ENCODE peak calls at places on chromosome 10, in ten cellular contexts. M is RWPE1, B is heart right ventricle, O is colonic mucosa, G is fibroblast of lung, N is BJ, P is stomach, Y is fibroblast of mammary gland, R is LNCaP clone FGC, U is MM.1S. L is an unnamed sample.

GRCh38 chr10:17655567-17656146 is 11.7 kb downstream of the STAM start:
- DNase-seq in M (no peak), B (no peak), O (no peak), G (peak; percentile 75), N (no peak), P (no peak), Y (no peak), R (no peak), U (no peak), L (no peak)

GRCh38 chr10:117159390-117159789 is 21.3 kb upstream of the VAX1 start:
- DNase-seq in M (no peak), B (no peak), O (no peak), G (no peak), N (no peak), P (no peak), Y (no peak), R (no peak), U (no peak), L (no peak)

GRCh38 chr10:93541402-93542357 is 24.8 kb upstream of the FFAR4 start:
- DNase-seq in M (peak; percentile 36), B (peak; percentile 41), O (peak; percentile 75), G (peak; percentile 18), N (no peak), P (peak; percentile 39), Y (peak; percentile 53), R (no peak), U (no peak), L (no peak)

GRCh38 chr10:71266147-71266917 is 52.7 kb upstream of the SLC29A3 start:
- DNase-seq in M (peak; percentile 74), B (peak; percentile 63), O (no peak), G (peak; percentile 79), N (no peak), P (peak; percentile 81), Y (peak; percentile 73), R (no peak), U (no peak), L (no peak)

GRCh38 chr10:61211468-61211867 is 241.7 kb downstream of the TMEM26 start:
- DNase-seq in M (no peak), B (no peak), O (no peak), G (peak; percentile 3), N (no peak), P (no peak), Y (no peak), R (no peak), U (no peak), L (no peak)

GRCh38 chr10:69383485-69384089 is 33.1 kb downstream of the TACR2 start:
- DNase-seq in M (no peak), B (peak; percentile 40), O (no peak), G (peak; percentile 52), N (peak; percentile 22), P (no peak), Y (peak; percentile 88), R (no peak), U (no peak), L (no peak)

GRCh38 chr10:71419750-71420149 is 23.0 kb downstream of the CDH23 start:
- DNase-seq in M (no peak), B (no peak), O (no peak), G (no peak), N (no peak), P (no peak), Y (no peak), R (no peak), U (no peak), L (peak; percentile 56)

GRCh38 chr10:70494536-70494935 is 16.0 kb downstream of the PALD1 start:
- DNase-seq in M (no peak), B (no peak), O (no peak), G (peak; percentile 43), N (no peak), P (no peak), Y (no peak), R (no peak), U (peak; percentile 48), L (no peak)

GRCh38 chr10:34655286-34656170 is 159.6 kb downstream of the PARD3 start:
- DNase-seq in M (peak; percentile 40), B (no peak), O (peak; percentile 85), G (peak; percentile 60), N (peak; percentile 41), P (peak; percentile 43), Y (peak; percentile 76), R (peak; percentile 68), U (peak; percentile 62), L (no peak)

GRCh38 chr10:95276367-95277200 is 14.2 kb downstream of the PDLIM1 start:
- DNase-seq in M (no peak), B (no peak), O (peak; percentile 75), G (peak; percentile 51), N (no peak), P (no peak), Y (peak; percentile 51), R (no peak), U (no peak), L (no peak)

GRCh38 chr10:132193907-132194552 is 7.3 kb downstream of the DPYSL4 start:
- DNase-seq in M (peak; percentile 67), B (no peak), O (no peak), G (no peak), N (no peak), P (no peak), Y (no peak), R (no peak), U (peak; percentile 25), L (no peak)

GRCh38 chr10:62264702-62265436 is 3.8 kb downstream of the RTKN2 start:
- DNase-seq in M (peak; percentile 64), B (no peak), O (no peak), G (peak; percentile 92), N (peak; percentile 76), P (no peak), Y (peak; percentile 91), R (peak; percentile 59), U (peak; percentile 74), L (no peak)

GRCh38 chr10:46091080-46091833 is 45.2 kb upstream of the MSMB start:
- DNase-seq in M (no peak), B (no peak), O (no peak), G (no peak), N (no peak), P (no peak), Y (no peak), R (no peak), U (peak; percentile 69), L (peak; percentile 77)

GRCh38 chr10:63977329-63977923 is 456.2 kb downstream of the REEP3 start:
- DNase-seq in M (peak; percentile 31), B (no peak), O (peak; percentile 37), G (no peak), N (no peak), P (no peak), Y (peak; percentile 34), R (peak; percentile 11), U (peak; percentile 52), L (no peak)

GRCh38 chr10:47111329-47111862 is 188.6 kb upstream of the GDF10 start:
- DNase-seq in M (no peak), B (no peak), O (peak; percentile 7), G (no peak), N (no peak), P (no peak), Y (no peak), R (no peak), U (no peak), L (peak; percentile 48)
- TF ChIP-seq CTCF in M (no peak), B (no peak), O (no peak), G (no peak), N (no peak), P (no peak), Y (no peak), R (no peak), U (no peak), L (no peak)

DNA sequence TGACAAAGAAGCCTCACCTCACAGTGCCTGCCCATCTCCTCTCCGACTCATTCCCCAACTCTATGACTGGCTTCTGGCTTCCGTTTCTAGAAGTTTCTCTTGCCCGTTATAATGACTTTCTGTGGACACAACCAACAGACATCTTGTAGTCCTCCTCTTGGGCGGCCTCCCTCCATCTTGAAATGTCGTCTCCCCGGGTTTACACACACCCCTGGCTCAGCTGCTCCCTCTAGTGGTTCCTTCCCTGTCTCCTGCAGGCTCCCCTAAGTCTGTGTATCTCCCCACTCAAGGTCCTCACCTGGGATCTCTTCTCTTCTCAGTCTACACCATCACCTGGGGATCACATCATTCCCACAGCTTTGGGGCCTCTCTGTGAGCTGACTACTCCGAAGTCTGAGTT is 123.4 kb upstream of the NEBL start:
- DNase-seq in M (peak; percentile 16), B (no peak), O (peak; percentile 50), G (no peak), N (no peak), P (peak; percentile 32), Y (peak; percentile 46), R (no peak), U (peak; percentile 45), L (no peak)
- TF ChIP-seq CTCF in M (no peak), B (peak; percentile 32), O (peak; percentile 24), G (peak; percentile 44), N (peak; percentile 26), P (no peak), Y (peak; percentile 56), R (peak; percentile 34), U (peak; percentile 64), L (peak; percentile 34)

GRCh38 chr10:8053446-8054242 is 844 bp upstream of the GATA3 start:
- DNase-seq in M (peak; percentile 97), B (peak; percentile 87), O (peak; percentile 86), G (peak; percentile 77), N (no peak), P (peak; percentile 86), Y (peak; percentile 60), R (no peak), U (peak; percentile 16), L (no peak)
- TF ChIP-seq CTCF in M (peak; percentile 93), B (peak; percentile 75), O (peak; percentile 78), G (no peak), N (peak; percentile 91), P (peak; percentile 74), Y (peak; percentile 45), R (peak; percentile 48), U (no peak), L (no peak)

GRCh38 chr10:74826142-74827044 is at the start of gene KAT6B:
- DNase-seq in M (peak; percentile 100), B (peak; percentile 100), O (peak; percentile 100), G (peak; percentile 100), N (peak; percentile 100), P (peak; percentile 100), Y (peak; percentile 100), R (peak; percentile 100), U (peak; percentile 100), L (peak; percentile 100)
- TF ChIP-seq CTCF in M (no peak), B (peak; percentile 10), O (no peak), G (peak; percentile 8), N (peak; percentile 9), P (peak; percentile 21), Y (no peak), R (peak; percentile 25), U (peak; percentile 41), L (peak; percentile 49)

DNA sequence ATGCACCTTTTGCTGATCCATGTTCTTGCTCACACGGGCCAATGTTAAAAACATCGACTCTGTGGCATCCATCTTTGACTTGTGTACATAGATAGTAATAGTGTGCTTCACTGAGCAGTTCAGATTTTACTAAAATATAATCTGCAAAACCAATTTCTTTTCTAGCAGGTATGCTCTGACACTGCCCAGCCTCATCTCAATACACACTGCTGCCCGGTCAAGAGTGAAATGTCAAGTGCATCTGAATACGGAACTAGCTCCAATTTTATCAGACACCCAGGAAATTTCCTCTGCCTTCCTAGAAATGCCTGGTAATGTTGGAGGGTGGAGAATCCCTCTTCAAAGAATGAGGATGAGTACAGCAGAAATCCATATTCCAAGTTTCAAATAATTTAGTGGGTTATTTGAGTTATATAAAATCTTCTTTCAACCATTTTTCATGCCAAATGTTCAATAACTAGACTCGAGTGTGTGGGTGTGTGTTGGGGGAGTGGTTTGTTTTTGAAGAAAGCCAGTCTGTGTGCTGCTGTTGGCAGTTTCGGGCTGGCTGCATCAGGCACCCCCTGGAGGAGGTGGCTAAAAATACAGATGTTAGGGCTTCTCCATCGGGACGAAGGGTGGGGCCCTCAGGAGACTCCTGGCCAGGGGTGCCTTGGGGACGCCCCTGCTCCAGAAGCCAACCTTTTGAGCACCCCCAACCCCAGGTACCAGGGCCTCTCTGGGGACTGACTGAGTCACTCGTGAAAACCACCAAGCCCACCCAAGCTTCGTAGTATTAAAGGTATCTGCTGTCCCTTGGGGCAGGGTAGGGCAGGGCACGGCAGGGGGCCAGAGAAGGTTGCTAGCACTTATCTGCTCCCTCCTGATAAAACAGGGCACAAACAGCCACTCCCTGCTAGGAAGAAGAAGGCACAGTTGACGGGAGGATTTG is 15.4 kb downstream of the CTBP2 start:
- DNase-seq in M (peak; percentile 52), B (no peak), O (no peak), G (peak; percentile 56), N (no peak), P (no peak), Y (peak; percentile 72), R (no peak), U (no peak), L (no peak)
- TF ChIP-seq CTCF in M (peak; percentile 19), B (peak; percentile 36), O (peak; percentile 13), G (peak; percentile 63), N (peak; percentile 59), P (no peak), Y (peak; percentile 60), R (peak; percentile 31), U (no peak), L (peak; percentile 53)